ENCODE peak calls at places on chromosomes 11 and 22, in six cellular contexts. I is NCI-H1092 treated with DMSO at 0.1 percent for 48 hours; D is cardiac fibroblast; Q is ureter; L is right cardiac atrium; W is activated CD4-positive, alpha-beta T cell treated with anti-CD3 and anti-CD28 coated beads, Interleukin-2, amount 50 U/mL, for 48 hours. S is an unnamed sample.

GRCh38 chr11:59197990-59198389 is 14.7 kb downstream of the MPEG1 start:
- DNase-seq in L (peak), W (no peak), D (peak), Q (peak), I (peak), S (peak)

GRCh38 chr22:44403166-44403565 is 90.4 kb upstream of the SHISAL1 start:
- DNase-seq in Q (no peak), D (no peak), L (no peak), W (no peak), I (no peak), S (no peak)

GRCh38 chr22:37843746-37844089 is 416 bp downstream of the ANKRD54 start:
- DNase-seq in L (no peak), Q (no peak), I (peak), W (peak), D (no peak), S (no peak)

GRCh38 chr22:46463435-46464227 is 73.8 kb downstream of the CELSR1 start:
- DNase-seq in L (no peak), D (no peak), Q (no peak), W (no peak), I (no peak), S (no peak)

GRCh38 chr11:101686514-101686913 is 102.7 kb upstream of the TRPC6 start:
- DNase-seq in W (no peak), I (no peak), Q (peak), D (peak), L (no peak), S (peak)

GRCh38 chr11:46918087-46918751 is at the start of gene LRP4:
- DNase-seq in W (peak), L (peak), I (no peak), Q (no peak), D (no peak), S (no peak)

GRCh38 chr11:45180158-45180887 is 33.9 kb downstream of the PRDM11 start:
- DNase-seq in W (no peak), D (no peak), I (peak), Q (no peak), L (peak), S (no peak)

GRCh38 chr22:19504900-19505734 is 19.1 kb downstream of the CLDN5 start:
- DNase-seq in I (no peak), L (no peak), W (no peak), Q (no peak), D (no peak), S (no peak)

GRCh38 chr22:22871536-22872278 is 15.9 kb upstream of the IGLL5 start:
- DNase-seq in D (no peak), L (no peak), W (no peak), I (no peak), Q (no peak), S (no peak)

GRCh38 chr11:79044211-79044610 is 396.6 kb downstream of the TENM4 start:
- DNase-seq in L (no peak), W (no peak), I (no peak), Q (no peak), D (no peak), S (no peak)

GRCh38 chr11:72665911-72666472 is 8.2 kb downstream of the PDE2A start:
- DNase-seq in W (no peak), I (no peak), D (no peak), L (no peak), Q (no peak), S (no peak)

GRCh38 chr11:115420524-115420923 is 83.7 kb downstream of the CADM1 start:
- DNase-seq in I (peak), L (no peak), W (no peak), D (no peak), Q (no peak), S (no peak)

GRCh38 chr11:126824035-126824607 is 176.4 kb downstream of the KIRREL3 start:
- DNase-seq in Q (no peak), D (no peak), I (peak), W (no peak), L (no peak), S (no peak)

GRCh38 chr22:39443416-39443815 is 13.4 kb upstream of the MGAT3 start:
- DNase-seq in L (no peak), W (no peak), D (no peak), I (no peak), Q (no peak), S (no peak)

GRCh38 chr22:30306629-30307016 is 17.3 kb upstream of the CASTOR1 start:
- DNase-seq in I (no peak), D (no peak), Q (no peak), L (no peak), W (no peak), S (no peak)

GRCh38 chr11:109734602-109735001 is 312.6 kb downstream of the C11orf87 start:
- DNase-seq in I (no peak), L (no peak), Q (no peak), D (no peak), W (no peak), S (no peak)

GRCh38 chr22:43411040-43411919 is 534 bp upstream of the MPPED1 start:
- DNase-seq in I (no peak), L (no peak), Q (no peak), W (no peak), D (no peak), S (no peak)

GRCh38 chr11:13314676-13315394 is 37.2 kb downstream of the BMAL1 start:
- DNase-seq in I (no peak), Q (no peak), L (no peak), D (no peak), W (no peak), S (no peak)

GRCh38 chr22:46516638-46517037 is 20.8 kb downstream of the CELSR1 start:
- DNase-seq in Q (no peak), D (no peak), W (no peak), I (no peak), L (no peak), S (no peak)

GRCh38 chr11:118705111-118705741 is 25.8 kb upstream of the TREH start:
- DNase-seq in D (no peak), Q (no peak), I (no peak), W (no peak), L (peak), S (no peak)

GRCh38 chr11:74966651-74967050 is 17.6 kb downstream of the SPCS2 start:
- DNase-seq in Q (no peak), W (no peak), D (peak), I (no peak), L (no peak), S (peak)

GRCh38 chr11:33997473-33998347 is 53.8 kb upstream of the CAPRIN1 start:
- DNase-seq in D (no peak), L (no peak), Q (no peak), I (no peak), W (no peak), S (no peak)

GRCh38 chr22:42296381-42296853 is 26.0 kb upstream of the TCF20 start:
- DNase-seq in Q (no peak), W (no peak), D (no peak), L (peak), I (peak), S (no peak)

GRCh38 chr22:44776535-44777363 is 24.4 kb downstream of the ARHGAP8 start:
- DNase-seq in I (no peak), D (no peak), L (no peak), W (no peak), Q (no peak), S (no peak)

GRCh38 chr22:30694638-30695350 is at the start of gene OSBP2:
- DNase-seq in I (peak), Q (peak), D (no peak), W (peak), L (peak), S (no peak)

GRCh38 chr11:32391965-32392553 is 43.3 kb downstream of the WT1 start:
- DNase-seq in I (no peak), Q (no peak), L (no peak), W (no peak), D (peak), S (peak)

GRCh38 chr11:67611704-67612587 is 5.2 kb downstream of the NDUFV1 start:
- DNase-seq in L (no peak), D (no peak), W (no peak), I (no peak), Q (no peak), S (no peak)

GRCh38 chr11:121711236-121711635 is 258.5 kb upstream of the SORL1-AS1 start:
- DNase-seq in D (no peak), L (no peak), W (no peak), I (no peak), Q (no peak), S (no peak)

GRCh38 chr22:25626146-25626992 is 61.9 kb downstream of the GRK3 start:
- DNase-seq in D (no peak), W (no peak), Q (no peak), L (no peak), I (no peak), S (no peak)

GRCh38 chr22:18057568-18058209 is 20.1 kb upstream of the PEX26 start:
- DNase-seq in W (no peak), D (peak), Q (peak), L (peak), I (no peak), S (peak)

GRCh38 chr11:69343401-69344321 is 49.7 kb downstream of the MYEOV start:
- DNase-seq in W (no peak), Q (peak), L (no peak), I (no peak), D (no peak), S (no peak)

GRCh38 chr22:19885841-19886592 is 31.3 kb upstream of the GNB1L start:
- DNase-seq in L (peak), D (no peak), I (no peak), W (no peak), Q (no peak), S (no peak)

GRCh38 chr11:33633251-33634003 is 67.2 kb downstream of the C11orf91 start:
- DNase-seq in Q (no peak), W (no peak), I (no peak), D (peak), L (no peak), S (peak)

GRCh38 chr11:104713366-104713765 is 184.9 kb downstream of the CASP12 start:
- DNase-seq in L (no peak), I (no peak), D (peak), Q (no peak), W (no peak), S (peak)

S was measured in astrocyte of the spinal cord.